ENCODE peak calls at places on chromosomes 7 and 10, in nine cellular contexts. One of them, this sample, is unnamed.

GRCh38 chr7:22860784-22861482 is 38.3 kb upstream of the TOMM7 start:
- DNase-seq in fibroblast of pulmonary artery: no peak
- DNase-seq in stromal cell of bone marrow: no peak
- DNase-seq in activated CD4-positive, CD25-positive, alpha-beta regulatory T cell: no peak
- DNase-seq in thoracic aorta: no peak
- DNase-seq in endothelial cell of umbilical vein: peak
- DNase-seq in AG20443: no peak
- DNase-seq in NCI-H1105 treated with DMSO at 0.1 percent for 48 hours: no peak
- DNase-seq in GM04503: no peak
- DNase-seq in this sample: peak

GRCh38 chr10:5446390-5446926 is 34.1 kb downstream of the NET1 start:
- DNase-seq in fibroblast of pulmonary artery: peak
- DNase-seq in stromal cell of bone marrow: peak
- DNase-seq in activated CD4-positive, CD25-positive, alpha-beta regulatory T cell: peak
- DNase-seq in thoracic aorta: peak
- DNase-seq in endothelial cell of umbilical vein: peak
- DNase-seq in AG20443: peak
- DNase-seq in NCI-H1105 treated with DMSO at 0.1 percent for 48 hours: peak
- DNase-seq in GM04503: no peak
- DNase-seq in this sample: peak

GRCh38 chr10:18158698-18159342 is 18.6 kb downstream of the CACNB2 start:
- DNase-seq in fibroblast of pulmonary artery: peak
- DNase-seq in stromal cell of bone marrow: no peak
- DNase-seq in activated CD4-positive, CD25-positive, alpha-beta regulatory T cell: no peak
- DNase-seq in thoracic aorta: no peak
- DNase-seq in endothelial cell of umbilical vein: no peak
- DNase-seq in AG20443: no peak
- DNase-seq in NCI-H1105 treated with DMSO at 0.1 percent for 48 hours: no peak
- DNase-seq in GM04503: no peak
- DNase-seq in this sample: no peak

GRCh38 chr7:54814401-54814800 is 55.4 kb upstream of the SEC61G start:
- DNase-seq in fibroblast of pulmonary artery: no peak
- DNase-seq in stromal cell of bone marrow: no peak
- DNase-seq in activated CD4-positive, CD25-positive, alpha-beta regulatory T cell: no peak
- DNase-seq in thoracic aorta: no peak
- DNase-seq in endothelial cell of umbilical vein: no peak
- DNase-seq in AG20443: peak
- DNase-seq in NCI-H1105 treated with DMSO at 0.1 percent for 48 hours: no peak
- DNase-seq in GM04503: no peak
- DNase-seq in this sample: no peak

GRCh38 chr7:95395755-95396135 is 430 bp downstream of the PON3 start:
- DNase-seq in fibroblast of pulmonary artery: no peak
- DNase-seq in stromal cell of bone marrow: no peak
- DNase-seq in activated CD4-positive, CD25-positive, alpha-beta regulatory T cell: no peak
- DNase-seq in thoracic aorta: no peak
- DNase-seq in endothelial cell of umbilical vein: no peak
- DNase-seq in AG20443: no peak
- DNase-seq in NCI-H1105 treated with DMSO at 0.1 percent for 48 hours: no peak
- DNase-seq in GM04503: no peak
- DNase-seq in this sample: peak

GRCh38 chr10:116270691-116271592 is 2.1 kb downstream of the GFRA1 start:
- DNase-seq in fibroblast of pulmonary artery: no peak
- DNase-seq in stromal cell of bone marrow: no peak
- DNase-seq in activated CD4-positive, CD25-positive, alpha-beta regulatory T cell: no peak
- DNase-seq in thoracic aorta: no peak
- DNase-seq in endothelial cell of umbilical vein: no peak
- DNase-seq in AG20443: peak
- DNase-seq in NCI-H1105 treated with DMSO at 0.1 percent for 48 hours: no peak
- DNase-seq in GM04503: no peak
- DNase-seq in this sample: no peak

GRCh38 chr7:106126170-106126938 is 14.2 kb upstream of the SYPL1 start:
- DNase-seq in fibroblast of pulmonary artery: peak
- DNase-seq in stromal cell of bone marrow: no peak
- DNase-seq in activated CD4-positive, CD25-positive, alpha-beta regulatory T cell: peak
- DNase-seq in thoracic aorta: no peak
- DNase-seq in endothelial cell of umbilical vein: peak
- DNase-seq in AG20443: no peak
- DNase-seq in NCI-H1105 treated with DMSO at 0.1 percent for 48 hours: no peak
- DNase-seq in GM04503: no peak
- DNase-seq in this sample: peak

GRCh38 chr10:67256984-67257383 is 331.1 kb downstream of the LRRTM3 start:
- DNase-seq in fibroblast of pulmonary artery: peak
- DNase-seq in stromal cell of bone marrow: no peak
- DNase-seq in activated CD4-positive, CD25-positive, alpha-beta regulatory T cell: no peak
- DNase-seq in thoracic aorta: no peak
- DNase-seq in endothelial cell of umbilical vein: peak
- DNase-seq in AG20443: no peak
- DNase-seq in NCI-H1105 treated with DMSO at 0.1 percent for 48 hours: no peak
- DNase-seq in GM04503: no peak
- DNase-seq in this sample: peak

GRCh38 chr7:79504607-79505389 is 51.3 kb upstream of the MAGI2 start:
- DNase-seq in fibroblast of pulmonary artery: peak
- DNase-seq in stromal cell of bone marrow: no peak
- DNase-seq in activated CD4-positive, CD25-positive, alpha-beta regulatory T cell: no peak
- DNase-seq in thoracic aorta: no peak
- DNase-seq in endothelial cell of umbilical vein: peak
- DNase-seq in AG20443: peak
- DNase-seq in NCI-H1105 treated with DMSO at 0.1 percent for 48 hours: no peak
- DNase-seq in GM04503: no peak
- DNase-seq in this sample: peak

GRCh38 chr7:25959168-25959734 is 192.7 kb upstream of the NFE2L3 start:
- DNase-seq in fibroblast of pulmonary artery: no peak
- DNase-seq in stromal cell of bone marrow: no peak
- DNase-seq in activated CD4-positive, CD25-positive, alpha-beta regulatory T cell: no peak
- DNase-seq in thoracic aorta: no peak
- DNase-seq in endothelial cell of umbilical vein: no peak
- DNase-seq in AG20443: no peak
- DNase-seq in NCI-H1105 treated with DMSO at 0.1 percent for 48 hours: no peak
- DNase-seq in GM04503: no peak
- DNase-seq in this sample: no peak

This sample was measured in NCI-H69.